ENCODE peak calls at places on chromosomes 6 and 20, in seven cellular contexts. O is fibroblast of mammary gland, W is neural crest cell, Z is NCI-H1105 treated with DMSO at 0.1 percent for 48 hours, Q is choroid plexus epithelial cell, K is aorta, F is progenitor cell of endocrine pancreas. T is an unnamed sample.

GRCh38 chr20:25296094-25297093 is 48.5 kb downstream of the PYGB start:
- DNase-seq in O (peak; percentile 57), W (no peak), Z (peak; percentile 9), Q (peak; percentile 57), K (no peak), F (no peak), T (no peak)

GRCh38 chr20:6993016-6993415 is 225.5 kb downstream of the BMP2 start:
- DNase-seq in O (peak; percentile 34), W (no peak), Z (no peak), Q (peak; percentile 84), K (no peak), F (no peak), T (no peak)

GRCh38 chr6:7542878-7543394 is 1.5 kb downstream of the DSP start:
- DNase-seq in O (peak; percentile 59), W (peak; percentile 14), Z (peak; percentile 12), Q (peak; percentile 57), K (no peak), F (peak; percentile 60), T (no peak)

GRCh38 chr6:116971959-116972358 is 94.9 kb downstream of the RFX6 start:
- DNase-seq in O (peak; percentile 63), W (peak; percentile 20), Z (peak; percentile 62), Q (peak; percentile 67), K (no peak), F (no peak), T (no peak)

GRCh38 chr6:95690328-95690727 is 113.0 kb downstream of the MANEA start:
- DNase-seq in O (no peak), W (no peak), Z (no peak), Q (no peak), K (no peak), F (no peak), T (no peak)

GRCh38 chr6:101089640-101090039 is 208.5 kb upstream of the ASCC3 start:
- DNase-seq in O (no peak), W (no peak), Z (no peak), Q (no peak), K (no peak), F (no peak), T (no peak)

GRCh38 chr6:94636780-94637385 is 940.5 kb upstream of the MANEA start:
- DNase-seq in O (no peak), W (no peak), Z (peak; percentile 10), Q (peak; percentile 55), K (no peak), F (no peak), T (no peak)

GRCh38 chr20:41072099-41072798 is 43.6 kb downstream of the TOP1 start:
- DNase-seq in O (peak; percentile 89), W (no peak), Z (no peak), Q (peak; percentile 88), K (no peak), F (no peak), T (no peak)

GRCh38 chr6:106256201-106256968 is 69.2 kb downstream of the ATG5 start:
- DNase-seq in O (peak; percentile 82), W (no peak), Z (no peak), Q (peak; percentile 31), K (no peak), F (no peak), T (no peak)

GRCh38 chr6:162173448-162173847 is 554.1 kb downstream of the PRKN start:
- DNase-seq in O (no peak), W (no peak), Z (no peak), Q (no peak), K (no peak), F (no peak), T (no peak)

GRCh38 chr6:46170357-46171289 is at the start of gene ENPP5:
- DNase-seq in O (peak; percentile 62), W (peak; percentile 58), Z (peak; percentile 98), Q (peak; percentile 9), K (peak; percentile 90), F (peak; percentile 93), T (peak; percentile 62)

GRCh38 chr20:33739493-33739892 is 7.7 kb downstream of the ZNF341 start:
- DNase-seq in O (no peak), W (no peak), Z (no peak), Q (no peak), K (no peak), F (no peak), T (no peak)